ENCODE peak calls at places on chromosome 21, in ten cellular contexts. L, G, Z, D, Y, W, S, J, C and F are unnamed samples.

GRCh38 chr21:32954353-32954752 is 71.4 kb upstream of the OLIG2 start:
- DNase-seq in L (no peak), C (no peak), S (no peak), G (no peak), D (no peak), Y (no peak), W (no peak), Z (no peak), J (no peak), F (no peak)

GRCh38 chr21:33036430-33037162 is 10.9 kb downstream of the OLIG2 start:
- DNase-seq in S (no peak), C (no peak), D (peak; percentile 79), Y (no peak), J (peak; percentile 60), L (peak; percentile 82), G (no peak), W (no peak), Z (no peak), F (peak; percentile 10)

GRCh38 chr21:21029159-21029558 is 30.9 kb downstream of the NCAM2 start:
- DNase-seq in Y (no peak), W (no peak), L (no peak), S (no peak), Z (no peak), J (no peak), G (no peak), D (no peak), C (no peak), F (no peak)

GRCh38 chr21:37032877-37033471 is 26.5 kb downstream of the RIPPLY3 start:
- DNase-seq in W (peak; percentile 46), J (no peak), D (no peak), Z (peak; percentile 23), L (peak; percentile 87), G (no peak), Y (no peak), C (no peak), S (no peak), F (no peak)

GRCh38 chr21:19870682-19871081 is 1127.5 kb upstream of the NCAM2 start:
- DNase-seq in Y (no peak), L (no peak), S (no peak), C (no peak), J (no peak), G (no peak), D (no peak), Z (no peak), W (no peak), F (no peak)

GRCh38 chr21:37087188-37087587 is 14.1 kb downstream of the TTC3 start:
- DNase-seq in G (no peak), Z (peak; percentile 64), S (no peak), J (no peak), D (peak; percentile 31), Y (no peak), C (no peak), L (peak; percentile 81), W (peak; percentile 69), F (no peak)

GRCh38 chr21:39348040-39348354 is 891 bp downstream of the HMGN1 start:
- DNase-seq in Y (peak; percentile 50), D (no peak), W (no peak), C (no peak), Z (no peak), J (no peak), S (no peak), L (no peak), G (no peak), F (no peak)

GRCh38 chr21:33360871-33361602 is 36.3 kb downstream of the IFNAR1 start:
- DNase-seq in S (peak; percentile 70), W (peak; percentile 66), C (peak; percentile 77), J (peak; percentile 81), Z (peak; percentile 81), D (peak; percentile 77), Y (peak; percentile 83), L (peak; percentile 76), G (peak; percentile 82), F (peak; percentile 89)

GRCh38 chr21:33976082-33976979 is 60.7 kb upstream of the ATP5PO start:
- DNase-seq in D (no peak), C (peak; percentile 26), G (peak; percentile 34), Z (peak; percentile 68), J (no peak), L (peak; percentile 94), W (peak; percentile 95), S (no peak), Y (peak; percentile 29), F (peak; percentile 47)

GRCh38 chr21:40386301-40386911 is 460.6 kb downstream of the DSCAM start:
- DNase-seq in G (peak; percentile 31), L (peak; percentile 12), Z (peak; percentile 86), C (peak; percentile 23), J (peak; percentile 67), W (no peak), D (no peak), S (peak; percentile 50), Y (peak; percentile 1), F (no peak)

GRCh38 chr21:29232601-29233541 is 65.9 kb upstream of the BACH1 start:
- DNase-seq in J (no peak), Y (peak; percentile 3), S (no peak), D (peak; percentile 60), L (peak; percentile 85), C (no peak), Z (peak; percentile 32), W (peak; percentile 31), G (no peak), F (no peak)

GRCh38 chr21:46328151-46328550 is 4.2 kb downstream of the PCNT start:
- DNase-seq in D (no peak), L (no peak), W (no peak), S (no peak), C (no peak), Z (no peak), Y (no peak), G (no peak), J (no peak), F (no peak)

GRCh38 chr21:44548922-44549321 is 2.4 kb downstream of the KRTAP10-2 start:
- DNase-seq in Z (no peak), J (no peak), L (no peak), G (no peak), W (no peak), D (no peak), Y (no peak), C (no peak), S (no peak), F (no peak)
- H3K27me3 ChIP-seq in Z (no peaks in the 10 kb centered on the region), J (no peaks in the 10 kb centered on the region), L (peaks cover 27% of the 10 kb centered on the region), G (peaks cover 6% of the 10 kb centered on the region), W (peaks cover 3% of the 10 kb centered on the region), D (peaks cover 12% of the 10 kb centered on the region), Y (no peaks in the 10 kb centered on the region), C (no peaks in the 10 kb centered on the region), S (peaks cover 33% of the 10 kb centered on the region), F (no peaks in the 10 kb centered on the region)

DNA sequence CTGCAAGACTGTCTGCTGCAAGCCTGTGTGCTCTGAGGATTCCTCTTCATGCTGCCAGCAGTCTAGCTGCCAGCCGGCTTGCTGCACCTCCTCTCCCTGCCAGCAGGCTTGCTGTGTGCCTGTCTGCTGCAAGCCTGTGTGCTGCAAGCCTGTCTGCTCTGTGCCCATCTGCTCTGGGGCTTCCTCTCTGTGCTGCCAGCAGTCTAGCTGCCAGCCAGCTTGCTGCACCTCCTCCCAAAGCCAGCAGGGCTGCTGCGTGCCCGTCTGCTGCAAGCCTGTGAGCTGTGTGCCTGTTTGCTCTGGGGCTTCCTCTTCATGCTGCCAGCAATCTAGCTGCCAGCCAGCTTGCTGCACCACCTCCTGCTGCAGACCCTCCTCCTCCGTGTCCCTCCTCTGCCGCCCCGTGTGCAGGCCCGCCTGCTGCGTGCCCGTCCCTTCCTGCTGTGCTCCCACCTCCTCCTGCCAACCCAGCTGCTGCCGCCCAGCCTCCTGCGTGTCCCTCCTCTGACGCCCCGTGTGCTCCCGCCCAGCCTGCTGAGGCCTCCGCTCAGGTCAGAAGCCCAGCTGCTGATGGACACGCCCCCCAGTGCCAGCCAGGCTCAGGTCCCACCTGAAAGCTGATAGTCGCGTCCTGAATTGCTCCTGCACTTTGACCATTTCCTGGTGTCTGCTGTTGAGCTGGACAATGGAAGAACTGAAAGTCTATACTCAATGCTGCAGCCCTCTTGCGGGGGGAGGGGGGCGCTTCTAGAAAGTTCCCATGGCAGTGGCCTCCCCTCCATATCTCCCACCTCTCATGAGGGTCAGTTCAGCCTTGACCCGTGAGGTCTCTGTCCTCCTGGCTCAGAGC is 1.2 kb downstream of the KRTAP10-4 start:
- DNase-seq in Y (no peak), L (no peak), W (no peak), J (peak; percentile 39), D (no peak), G (no peak), Z (peak; percentile 67), C (no peak), S (no peak), F (no peak)
- H3K27me3 ChIP-seq in Y (no peaks in the 10 kb centered on the region), L (peaks cover 5% of the 10 kb centered on the region), W (peaks cover 2% of the 10 kb centered on the region), J (no peaks in the 10 kb centered on the region), D (no peaks in the 10 kb centered on the region), G (no peaks in the 10 kb centered on the region), Z (no peaks in the 10 kb centered on the region), C (no peaks in the 10 kb centered on the region), S (peaks cover 24% of the 10 kb centered on the region), F (no peaks in the 10 kb centered on the region)

GRCh38 chr21:41453198-41453597 is 27.2 kb downstream of the MX1 start:
- DNase-seq in C (no peak), D (no peak), W (no peak), J (no peak), G (no peak), L (no peak), Z (no peak), Y (no peak), S (no peak), F (no peak)
- H3K27me3 ChIP-seq in C (no peaks in the 10 kb centered on the region), D (no peaks in the 10 kb centered on the region), W (no peaks in the 10 kb centered on the region), J (no peaks in the 10 kb centered on the region), G (no peaks in the 10 kb centered on the region), L (no peaks in the 10 kb centered on the region), Z (no peaks in the 10 kb centered on the region), Y (no peaks in the 10 kb centered on the region), S (no peaks in the 10 kb centered on the region), F (no peaks in the 10 kb centered on the region)

GRCh38 chr21:42703173-42703908 is 49.9 kb downstream of the PDE9A start:
- DNase-seq in D (no peak), J (no peak), W (no peak), S (no peak), L (no peak), C (no peak), G (no peak), Z (no peak), Y (no peak), F (no peak)

GRCh38 chr21:42703936-42704335 is 50.5 kb downstream of the PDE9A start:
- DNase-seq in C (no peak), S (no peak), W (no peak), J (no peak), G (no peak), Z (no peak), Y (no peak), L (no peak), D (no peak), F (no peak)

GRCh38 chr21:42701706-42702456 is 48.5 kb downstream of the PDE9A start:
- DNase-seq in J (no peak), W (no peak), G (no peak), Z (no peak), D (no peak), L (no peak), S (no peak), C (no peak), Y (no peak), F (no peak)

GRCh38 chr21:42704861-42705260 is 51.4 kb downstream of the PDE9A start:
- DNase-seq in S (no peak), W (no peak), J (no peak), Z (no peak), C (no peak), G (no peak), D (no peak), Y (no peak), L (no peak), F (no peak)

DNA sequence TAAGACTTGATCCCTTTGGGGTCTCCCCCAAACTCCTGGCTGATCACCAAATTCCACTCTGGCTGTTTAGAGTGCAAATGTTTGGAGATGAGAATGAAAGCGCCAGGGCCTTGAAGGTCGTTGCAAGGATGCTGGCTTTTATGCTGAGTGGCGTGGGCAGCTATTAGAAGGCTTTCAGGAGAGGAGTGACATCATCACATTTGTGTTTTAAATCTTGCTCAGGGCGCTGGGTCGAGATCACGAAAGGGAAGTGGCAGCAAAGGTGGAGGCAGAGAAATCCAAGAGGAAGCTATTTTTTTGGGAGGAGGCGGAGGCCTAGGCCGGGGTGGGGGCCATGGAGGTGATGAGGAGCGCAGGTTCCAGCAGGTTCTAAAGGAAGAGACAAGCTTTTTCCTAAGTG is 49.3 kb downstream of the PDE9A start:
- DNase-seq in S (no peak), G (no peak), Z (no peak), L (no peak), Y (no peak), D (no peak), C (no peak), W (no peak), J (no peak), F (no peak)
- H3K27me3 ChIP-seq in S (no peaks in the 10 kb centered on the region), G (peaks cover 5% of the 10 kb centered on the region), Z (no peaks in the 10 kb centered on the region), L (peaks cover 48% of the 10 kb centered on the region), Y (no peaks in the 10 kb centered on the region), D (no peaks in the 10 kb centered on the region), C (no peaks in the 10 kb centered on the region), W (no peaks in the 10 kb centered on the region), J (no peaks in the 10 kb centered on the region), F (no peaks in the 10 kb centered on the region)